ENCODE peak calls at places on chromosomes 5 and 9, in four cellular contexts. One of them, this sample, is unnamed.

GRCh38 chr5:154198611-154199230 is 8.2 kb downstream of the GALNT10 start:
- DNase-seq in GM12878: no peak
- DNase-seq in K562: no peak
- DNase-seq in WTC11: no peak
- DNase-seq in this sample: no peak

GRCh38 chr9:113573303-113573958 is 109.9 kb downstream of the RGS3 start:
- DNase-seq in WTC11: no peak
- DNase-seq in GM12878: no peak
- DNase-seq in K562: no peak
- DNase-seq in this sample: no peak

GRCh38 chr9:132506907-132507669 is 75.3 kb upstream of the BARHL1 start:
- DNase-seq in K562: peak
- DNase-seq in WTC11: no peak
- DNase-seq in GM12878: no peak
- DNase-seq in this sample: peak

GRCh38 chr9:34403554-34404380 is 27.1 kb upstream of the MYORG start:
- DNase-seq in GM12878: no peak
- DNase-seq in K562: peak
- DNase-seq in WTC11: peak
- DNase-seq in this sample: peak

GRCh38 chr5:133750856-133751255 is 138.5 kb upstream of the FSTL4 start:
- DNase-seq in GM12878: no peak
- DNase-seq in WTC11: no peak
- DNase-seq in K562: no peak
- DNase-seq in this sample: no peak

GRCh38 chr5:69217732-69218568 is 16.7 kb upstream of the CDK7 start:
- DNase-seq in K562: peak
- DNase-seq in WTC11: peak
- DNase-seq in GM12878: peak
- DNase-seq in this sample: peak

GRCh38 chr9:91279296-91280204 is 82.2 kb downstream of the AUH start:
- DNase-seq in K562: no peak
- DNase-seq in GM12878: no peak
- DNase-seq in WTC11: no peak
- DNase-seq in this sample: no peak

GRCh38 chr9:5453673-5454072 is 3.3 kb downstream of the CD274 start:
- DNase-seq in WTC11: no peak
- DNase-seq in K562: no peak
- DNase-seq in GM12878: no peak
- DNase-seq in this sample: no peak

GRCh38 chr9:123420560-123421210 is 64.7 kb downstream of the CRB2 start:
- DNase-seq in WTC11: no peak
- DNase-seq in K562: no peak
- DNase-seq in GM12878: no peak
- DNase-seq in this sample: no peak

GRCh38 chr5:3362606-3362910 is 233.1 kb upstream of the IRX1 start:
- DNase-seq in K562: no peak
- DNase-seq in GM12878: no peak
- DNase-seq in WTC11: no peak
- DNase-seq in this sample: no peak

GRCh38 chr5:31635446-31635845 is 3.5 kb upstream of the PDZD2 start:
- DNase-seq in GM12878: no peak
- DNase-seq in K562: no peak
- DNase-seq in WTC11: no peak
- DNase-seq in this sample: no peak

GRCh38 chr5:17241635-17242034 is 24.2 kb downstream of the BASP1 start:
- DNase-seq in WTC11: no peak
- DNase-seq in K562: no peak
- DNase-seq in GM12878: no peak
- DNase-seq in this sample: no peak

GRCh38 chr5:87825583-87825982 is 412.9 kb upstream of the CCNH start:
- DNase-seq in GM12878: no peak
- DNase-seq in K562: no peak
- DNase-seq in WTC11: no peak
- DNase-seq in this sample: peak

GRCh38 chr5:128924299-128924698 is 41.0 kb upstream of the SLC27A6 start:
- DNase-seq in WTC11: no peak
- DNase-seq in GM12878: no peak
- DNase-seq in K562: no peak
- DNase-seq in this sample: no peak

GRCh38 chr5:128925973-128926372 is 39.3 kb upstream of the SLC27A6 start:
- DNase-seq in GM12878: no peak
- DNase-seq in K562: no peak
- DNase-seq in WTC11: no peak
- DNase-seq in this sample: no peak

GRCh38 chr5:128919542-128919941 is 45.7 kb upstream of the SLC27A6 start:
- DNase-seq in GM12878: no peak
- DNase-seq in K562: no peak
- DNase-seq in WTC11: no peak
- DNase-seq in this sample: no peak

DNA sequence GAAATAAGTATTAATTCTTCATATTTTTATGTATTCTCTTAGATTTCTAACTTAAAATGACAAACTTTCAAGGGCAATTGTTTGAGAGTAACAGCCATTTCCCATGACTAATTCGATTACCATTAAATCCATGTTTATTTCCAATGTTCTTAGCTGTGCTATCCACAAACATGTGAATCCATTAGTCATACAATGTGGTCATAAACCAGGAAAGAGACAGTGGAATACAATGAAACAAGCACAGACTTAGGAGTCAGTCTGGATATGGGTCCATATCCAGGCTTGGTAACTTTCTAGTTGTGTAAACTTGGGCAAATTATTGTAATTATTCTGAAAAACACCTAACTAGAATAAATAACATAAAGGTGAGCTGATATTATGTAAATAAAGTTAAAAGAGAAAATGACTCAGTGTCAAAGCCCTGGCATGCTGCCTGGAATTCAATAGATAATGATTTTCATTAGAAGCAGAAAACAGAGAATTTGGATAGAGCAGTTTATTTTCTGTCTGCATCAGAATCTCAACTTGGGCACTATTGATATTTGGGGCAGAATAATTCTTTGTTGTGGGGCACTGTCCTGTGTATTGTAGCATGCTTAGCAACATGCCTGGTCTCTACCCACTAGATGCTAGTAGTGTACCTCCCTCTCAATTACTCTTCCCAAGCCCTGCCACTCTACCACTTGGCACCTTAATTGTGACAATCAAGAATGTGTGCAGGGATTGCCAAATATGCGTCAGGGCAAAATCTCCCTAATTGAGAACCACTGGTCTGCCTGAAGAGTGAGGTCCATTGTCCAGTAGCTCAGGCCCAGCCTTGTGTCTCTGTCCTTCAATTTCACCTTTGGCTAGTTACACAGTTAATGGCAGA is 44.7 kb upstream of the SLC27A6 start:
- DNase-seq in WTC11: no peak
- DNase-seq in GM12878: no peak
- DNase-seq in K562: no peak
- DNase-seq in this sample: no peak
- TF ChIP-seq USF1 in WTC11: no peak
- TF ChIP-seq USF1 in GM12878: no peak
- TF ChIP-seq USF1 in K562: no peak
- TF ChIP-seq USF1 in this sample: no peak

GRCh38 chr9:74500584-74500924 is 3.4 kb downstream of the RORB start:
- DNase-seq in WTC11: peak
- DNase-seq in GM12878: no peak
- DNase-seq in K562: no peak
- DNase-seq in this sample: peak
- TF ChIP-seq USF1 in WTC11: no peak
- TF ChIP-seq USF1 in GM12878: no peak
- TF ChIP-seq USF1 in K562: no peak
- TF ChIP-seq USF1 in this sample: no peak

DNA sequence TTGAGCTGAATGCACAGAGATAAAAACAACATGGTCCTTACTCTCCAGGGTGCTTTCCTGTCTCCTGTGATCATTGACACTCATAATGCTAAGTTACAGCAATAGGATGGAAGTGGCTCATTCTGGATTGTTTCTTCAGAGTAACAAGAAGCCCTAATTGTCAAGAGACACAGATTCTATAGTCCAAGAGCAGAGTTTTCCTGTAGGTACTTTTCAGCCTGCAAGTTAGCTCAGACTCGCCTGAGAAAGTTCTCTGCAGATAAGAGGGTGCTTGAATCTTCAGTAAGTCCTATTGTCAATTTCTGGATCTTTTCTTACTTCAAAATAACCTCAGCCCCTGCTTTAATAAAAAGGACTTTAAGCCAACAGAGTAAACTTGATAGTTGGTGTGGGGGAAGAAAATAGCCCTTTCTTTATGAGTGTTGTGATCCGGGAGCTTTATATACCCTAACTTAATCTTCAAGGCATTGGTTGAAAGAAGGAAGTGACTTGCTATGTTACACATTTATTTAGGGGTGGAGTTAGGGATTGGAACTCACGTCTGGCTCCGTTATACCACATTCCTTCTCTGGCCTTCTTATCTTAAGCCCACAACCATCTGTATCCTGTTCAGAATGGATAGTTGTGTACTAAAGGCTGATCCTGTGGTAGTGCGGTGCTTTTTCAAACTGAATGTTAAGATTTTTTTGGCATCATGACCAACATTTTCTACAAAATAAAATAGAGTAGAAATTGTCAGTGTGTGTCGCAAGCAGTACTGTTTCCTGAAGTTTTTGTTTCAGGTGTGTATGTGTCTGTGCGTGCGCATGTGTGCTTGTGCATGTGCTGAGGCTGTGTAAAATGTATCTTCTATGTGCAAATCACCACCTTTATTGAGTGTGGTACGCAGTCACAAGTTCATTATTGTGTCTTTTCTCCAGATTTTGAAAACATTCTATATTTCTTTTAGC is 173.9 kb downstream of the WDR70 start:
- DNase-seq in K562: peak
- DNase-seq in GM12878: no peak
- DNase-seq in WTC11: no peak
- DNase-seq in this sample: no peak
- TF ChIP-seq USF1 in K562: no peak
- TF ChIP-seq USF1 in GM12878: no peak
- TF ChIP-seq USF1 in WTC11: no peak
- TF ChIP-seq USF1 in this sample: no peak

DNA sequence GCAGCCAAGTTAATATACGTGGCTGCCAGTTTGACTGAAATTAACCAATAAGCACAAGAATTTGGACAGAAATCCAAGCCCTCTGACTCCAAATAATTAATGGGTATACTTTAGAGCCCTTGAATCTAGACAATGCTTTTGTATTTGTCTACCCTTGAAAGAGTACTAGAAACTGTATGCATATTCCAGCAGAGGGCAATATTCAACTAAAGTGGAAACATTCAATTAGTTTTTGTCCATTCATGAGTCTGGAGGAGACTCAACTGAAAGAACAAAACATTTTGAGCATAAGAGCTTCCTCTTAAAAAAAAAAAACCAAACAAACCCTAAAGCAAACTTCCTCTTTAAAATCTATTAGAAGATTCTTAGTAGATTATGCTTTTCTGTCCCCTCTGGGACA is 157.8 kb downstream of the ARHGEF28 start:
- DNase-seq in GM12878: no peak
- DNase-seq in K562: no peak
- DNase-seq in WTC11: no peak
- DNase-seq in this sample: no peak
- TF ChIP-seq USF1 in GM12878: no peak
- TF ChIP-seq USF1 in K562: no peak
- TF ChIP-seq USF1 in WTC11: no peak
- TF ChIP-seq USF1 in this sample: no peak

GRCh38 chr9:88143944-88144343 is 5.7 kb upstream of the SPATA31C2 start:
- DNase-seq in GM12878: no peak
- DNase-seq in K562: no peak
- DNase-seq in WTC11: no peak
- DNase-seq in this sample: no peak
- TF ChIP-seq USF1 in GM12878: no peak
- TF ChIP-seq USF1 in K562: no peak
- TF ChIP-seq USF1 in WTC11: no peak
- TF ChIP-seq USF1 in this sample: no peak

DNA sequence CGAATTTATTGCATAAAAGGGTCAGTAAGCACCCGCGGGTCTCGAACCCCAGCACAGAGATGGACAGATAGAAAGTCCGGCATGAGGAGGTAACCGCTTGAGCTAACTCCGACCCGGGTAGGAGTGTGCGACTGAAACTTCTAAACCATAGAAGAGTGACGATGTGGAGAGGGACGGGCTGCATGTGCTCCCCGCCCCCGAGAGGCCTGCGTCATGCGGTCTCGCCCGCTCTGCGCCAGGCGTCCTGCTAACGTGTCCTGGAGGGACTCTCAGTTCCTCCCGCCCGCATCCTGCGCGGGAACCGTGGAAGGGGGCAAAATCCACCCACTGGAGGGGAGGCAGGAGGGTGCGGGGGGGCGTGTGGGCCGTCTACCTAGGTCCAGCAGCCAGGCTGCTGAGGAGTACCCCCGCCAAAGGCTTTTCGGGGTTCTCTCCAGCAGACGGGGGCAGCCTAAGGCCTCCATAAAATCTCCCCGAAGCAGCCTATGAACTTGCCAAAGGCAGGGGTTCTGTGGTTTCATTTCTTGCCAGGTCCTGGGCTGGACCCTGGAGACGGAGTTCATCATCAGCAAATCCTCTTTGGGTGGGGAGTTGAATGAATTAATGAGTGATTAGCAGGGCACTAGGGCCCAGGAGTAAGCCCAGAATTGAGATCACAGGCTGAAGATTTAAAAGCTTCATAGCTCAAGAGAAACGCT is 51.8 kb downstream of the TGFBI start:
- DNase-seq in K562: peak
- DNase-seq in WTC11: peak
- DNase-seq in GM12878: peak
- DNase-seq in this sample: no peak
- TF ChIP-seq USF1 in K562: peak
- TF ChIP-seq USF1 in WTC11: no peak
- TF ChIP-seq USF1 in GM12878: no peak
- TF ChIP-seq USF1 in this sample: no peak

DNA sequence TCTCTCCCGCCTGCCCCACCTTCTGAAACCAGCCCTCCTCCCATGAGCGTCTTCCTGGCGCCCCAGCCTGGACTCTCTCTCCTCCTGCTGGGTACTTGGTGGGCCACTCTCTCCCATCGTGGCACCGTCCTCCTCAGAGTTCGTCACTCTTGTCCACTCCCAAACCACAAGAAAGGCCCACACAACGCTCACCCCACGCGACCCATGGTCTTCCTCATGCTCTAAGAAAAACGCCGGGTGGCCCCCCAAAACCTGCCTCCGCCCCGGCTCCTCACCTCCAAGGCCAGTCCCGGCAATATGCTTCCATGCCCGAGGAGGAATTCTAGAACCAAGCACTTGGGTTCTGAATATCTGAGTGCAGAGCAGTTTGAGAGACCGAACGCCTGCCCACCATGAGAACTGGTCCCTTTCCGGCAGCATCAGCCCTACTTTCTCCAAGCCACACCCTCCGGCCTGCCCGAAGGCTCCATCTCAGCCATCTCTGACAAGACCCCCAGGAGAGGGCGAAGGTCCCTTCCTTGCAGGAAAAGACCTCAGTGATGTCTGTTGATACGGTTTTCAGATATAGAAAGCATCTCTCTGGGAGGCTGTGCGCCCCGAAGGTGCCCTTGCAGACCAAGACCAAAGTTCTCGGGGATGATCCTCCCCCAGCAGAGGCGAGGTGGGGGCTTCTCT is 15.0 kb downstream of the SLC6A3 start:
- DNase-seq in GM12878: no peak
- DNase-seq in K562: no peak
- DNase-seq in WTC11: no peak
- DNase-seq in this sample: no peak
- TF ChIP-seq USF1 in GM12878: no peak
- TF ChIP-seq USF1 in K562: no peak
- TF ChIP-seq USF1 in WTC11: no peak
- TF ChIP-seq USF1 in this sample: no peak

This sample was measured in SK-N-SH.